ENCODE peak calls at places on chromosome 4, in four cellular contexts. B is fibroblast of lung, C is HepG2, L is endothelial cell of umbilical vein. F is an unnamed sample.

GRCh38 chr4:33649015-33649414 is 2595.3 kb downstream of the ARAP2 start:
- DNase-seq in L (no peak), C (no peak), B (peak; percentile 9), F (no peak)

GRCh38 chr4:71344067-71344466 is 5.2 kb downstream of the SLC4A4 start:
- DNase-seq in L (no peak), B (no peak), C (no peak), F (no peak)

GRCh38 chr4:76736434-76736833 is 161.5 kb downstream of the SOWAHB start:
- DNase-seq in L (no peak), B (peak; percentile 64), C (no peak), F (no peak)

GRCh38 chr4:22962186-22962786 is 269.5 kb downstream of the GBA3 start:
- DNase-seq in L (no peak), B (peak; percentile 45), C (no peak), F (peak; percentile 70)

GRCh38 chr4:59644765-59645164 is 1555.4 kb upstream of the ADGRL3 start:
- DNase-seq in C (no peak), B (no peak), L (no peak), F (no peak)

GRCh38 chr4:27518876-27519275 is 658.2 kb downstream of the STIM2 start:
- DNase-seq in B (no peak), L (no peak), C (no peak), F (no peak)

GRCh38 chr4:83686166-83686565 is 150.3 kb downstream of the GPAT3 start:
- DNase-seq in B (no peak), L (peak; percentile 16), C (no peak), F (no peak)

GRCh38 chr4:2377241-2377640 is 41.2 kb downstream of the ZFYVE28 start:
- DNase-seq in L (no peak), C (no peak), B (no peak), F (no peak)

GRCh38 chr4:123288309-123289025 is 108.1 kb upstream of the SPRY1 start:
- DNase-seq in B (no peak), C (no peak), L (no peak), F (no peak)

DNA sequence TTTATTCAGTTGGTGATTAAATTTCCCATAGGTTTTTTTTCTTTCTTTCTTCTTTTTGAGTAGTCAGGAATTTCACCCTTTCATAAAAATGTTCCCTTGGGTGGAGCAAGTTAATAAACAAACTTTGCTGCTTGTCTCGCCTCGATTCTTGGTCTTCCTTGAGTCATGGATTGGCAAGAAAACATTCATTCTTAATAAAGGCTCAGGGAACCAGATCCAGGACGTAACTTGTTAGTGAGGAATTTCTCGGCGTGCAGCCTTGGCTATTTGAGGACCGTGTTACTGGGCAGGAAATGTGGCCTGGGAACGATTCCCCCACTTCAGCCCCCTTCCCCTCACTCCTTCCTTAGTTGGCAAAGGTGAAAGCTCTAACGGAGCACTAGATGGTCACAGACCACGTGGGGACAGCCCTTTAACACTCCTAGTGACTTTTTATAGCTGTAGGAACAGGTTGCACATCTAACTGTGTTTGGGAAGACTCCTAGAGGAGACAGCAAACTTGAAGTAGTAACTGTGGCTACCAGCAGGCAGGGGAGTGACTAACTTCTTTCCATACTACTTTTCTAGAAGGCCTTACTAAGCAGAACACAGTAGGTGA is 106.8 kb downstream of the UCHL1 start:
- DNase-seq in C (no peak), L (peak; percentile 83), B (peak; percentile 80), F (no peak)
- H3K4me3 ChIP-seq in C (no peak overlapping the region), L (no peak overlapping the region), B (no peak overlapping the region), F (no peak overlapping the region)

GRCh38 chr4:40576651-40577480 is 52.8 kb downstream of the RBM47 start:
- DNase-seq in C (peak; percentile 98), B (peak; percentile 96), L (peak; percentile 48), F (no peak)
- H3K4me1 ChIP-seq in C (peaks cover 30% of the 10 kb centered on the region), B (no peaks in the 10 kb centered on the region), L (peaks cover 6% of the 10 kb centered on the region), F (peaks cover 3% of the 10 kb centered on the region)

GRCh38 chr4:52292245-52292644 is 241.1 kb downstream of the SPATA18 start:
- DNase-seq in B (no peak), L (no peak), C (no peak), F (peak; percentile 53)
- H3K27me3 ChIP-seq in B (no peaks in the 10 kb centered on the region), L (no peaks in the 10 kb centered on the region), C (peaks cover 8% of the 10 kb centered on the region), F (no peaks in the 10 kb centered on the region)

DNA sequence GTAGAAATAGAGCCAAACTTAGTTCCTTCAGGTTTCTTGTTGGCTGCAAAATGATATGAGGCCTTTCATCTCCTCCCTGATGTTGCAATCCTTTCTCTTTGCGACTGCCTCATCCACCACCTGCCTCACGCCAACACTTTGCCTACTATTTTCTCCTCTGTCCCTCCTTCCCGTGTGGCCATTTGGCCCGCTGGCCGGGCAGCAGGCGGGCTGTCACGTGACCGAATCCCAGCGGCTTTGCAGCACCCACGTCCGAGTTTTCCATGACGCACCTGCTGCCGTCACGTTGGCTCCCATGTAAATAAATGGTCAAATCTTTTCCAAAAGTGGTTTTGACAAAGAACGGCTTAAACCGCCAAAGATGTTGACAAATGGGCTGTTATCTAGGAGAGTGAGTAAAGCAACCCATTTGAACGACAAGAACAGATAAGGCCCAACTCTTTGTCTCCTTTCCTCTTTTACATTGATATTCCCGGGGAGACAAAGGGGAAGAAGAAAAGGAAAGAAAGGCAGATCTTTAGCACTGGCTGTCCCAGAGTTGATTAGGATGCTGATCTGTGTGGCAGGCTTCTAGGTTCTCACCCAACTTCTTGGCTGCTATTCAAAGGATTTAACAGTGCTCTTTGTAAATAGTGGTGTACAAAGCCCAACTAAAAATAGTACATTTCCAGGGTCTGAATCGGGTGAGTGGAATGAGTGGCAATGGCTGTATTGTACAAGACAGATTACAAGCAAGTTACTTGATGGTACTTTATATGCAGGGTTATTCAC is 174.2 kb upstream of the JADE1 start:
- DNase-seq in L (no peak), C (peak; percentile 15), B (peak; percentile 95), F (no peak)
- H3K4me3 ChIP-seq in L (no peak overlapping the region), C (peak overlapping the region; percentile 13), B (no peak overlapping the region), F (no peak overlapping the region)

GRCh38 chr4:145098675-145099037 is 545 bp downstream of the ABCE1 start:
- DNase-seq in L (peak; percentile 82), B (peak; percentile 76), C (peak; percentile 56), F (peak; percentile 83)
- H3K4me1 ChIP-seq in L (peaks cover 35% of the 10 kb centered on the region), B (no peaks in the 10 kb centered on the region), C (peaks cover 47% of the 10 kb centered on the region), F (peaks cover 44% of the 10 kb centered on the region)

GRCh38 chr4:41179086-41179374 is 35.3 kb downstream of the APBB2 start:
- DNase-seq in B (no peak), C (no peak), L (no peak), F (no peak)
- H3K27me3 ChIP-seq in B (no peaks in the 10 kb centered on the region), C (no peaks in the 10 kb centered on the region), L (no peaks in the 10 kb centered on the region), F (no peaks in the 10 kb centered on the region)

F was measured in Karpas-422.